ENCODE peak calls at places on chromosomes 3 and 15, in four cellular contexts. X, S, U and A are unnamed samples.

GRCh38 chr3:51539291-51539891 is 872 bp downstream of the RAD54L2 start:
- DNase-seq in X (peak), S (peak), U (no peak), A (no peak)

GRCh38 chr3:169362261-169362660 is 301.3 kb downstream of the MECOM start:
- DNase-seq in X (peak), S (no peak), U (no peak), A (no peak)

GRCh38 chr15:91867581-91868026 is 14.1 kb downstream of the SLCO3A1 start:
- DNase-seq in X (peak), S (peak), U (peak), A (peak)

GRCh38 chr15:101489236-101489632 is 273 bp downstream of the PCSK6 start:
- DNase-seq in X (no peak), S (no peak), U (no peak), A (peak)

GRCh38 chr15:58142827-58143226 is 4.6 kb downstream of the AQP9 start:
- DNase-seq in X (no peak), S (no peak), U (no peak), A (no peak)

GRCh38 chr3:17832021-17832420 is 89.6 kb upstream of the TBC1D5 start:
- DNase-seq in X (no peak), S (no peak), U (no peak), A (no peak)

GRCh38 chr3:141150431-141150830 is 81.2 kb upstream of the PXYLP1 start:
- DNase-seq in X (no peak), S (no peak), U (no peak), A (peak)

GRCh38 chr15:74725241-74725774 is at the start of gene CYP1A1:
- DNase-seq in X (peak), S (no peak), U (no peak), A (no peak)

GRCh38 chr15:50182233-50183013 is 427 bp downstream of the SLC27A2 start:
- DNase-seq in X (peak), S (no peak), U (no peak), A (no peak)

GRCh38 chr15:75339531-75340240 is 3.8 kb downstream of the COMMD4 start:
- DNase-seq in X (no peak), S (no peak), U (no peak), A (no peak)

GRCh38 chr15:95559875-95560394 is 770.6 kb upstream of the NR2F2 start:
- DNase-seq in X (no peak), S (no peak), U (peak), A (no peak)

GRCh38 chr15:44734839-44735481 is 1.4 kb upstream of the TRIM69 start:
- DNase-seq in X (no peak), S (no peak), U (no peak), A (no peak)

GRCh38 chr3:43773273-43774104 is 82.8 kb downstream of the ABHD5 start:
- DNase-seq in X (peak), S (no peak), U (no peak), A (peak)

GRCh38 chr15:42072141-42072685 is 22.1 kb downstream of the PLA2G4D start:
- DNase-seq in X (no peak), S (no peak), U (no peak), A (peak)

GRCh38 chr3:39639344-39640236 is 169.8 kb upstream of the MYRIP start:
- DNase-seq in X (no peak), S (peak), U (no peak), A (no peak)

GRCh38 chr3:125214738-125215137 is 2.2 kb upstream of the SLC12A8 start:
- DNase-seq in X (no peak), S (no peak), U (no peak), A (no peak)

GRCh38 chr3:65195211-65195610 is 507.4 kb upstream of the ADAMTS9 start:
- DNase-seq in X (no peak), S (no peak), U (no peak), A (no peak)

GRCh38 chr3:66080167-66080566 is 41.4 kb upstream of the MAGI1 start:
- DNase-seq in X (no peak), S (no peak), U (no peak), A (no peak)

GRCh38 chr3:193665370-193665989 is 72.5 kb downstream of the OPA1 start:
- DNase-seq in X (no peak), S (no peak), U (no peak), A (no peak)

GRCh38 chr3:13851997-13852637 is 27.8 kb downstream of the WNT7A start:
- DNase-seq in X (no peak), S (no peak), U (no peak), A (no peak)

GRCh38 chr3:69161587-69162196 is 39.3 kb upstream of the LMOD3 start:
- DNase-seq in X (peak), S (no peak), U (peak), A (no peak)

GRCh38 chr15:65832549-65833364 is 36.5 kb upstream of the RAB11A start:
- DNase-seq in X (peak), S (peak), U (peak), A (peak)

GRCh38 chr15:48397841-48398240 is 66.6 kb downstream of the DUT start:
- DNase-seq in X (no peak), S (no peak), U (no peak), A (no peak)

GRCh38 chr3:147924755-147925154 is 515.6 kb downstream of the ZIC1 start:
- DNase-seq in X (no peak), S (no peak), U (no peak), A (no peak)

GRCh38 chr3:196202516-196202970 is 8.7 kb downstream of the ZDHHC19 start:
- DNase-seq in X (peak), S (no peak), U (no peak), A (no peak)

GRCh38 chr3:22951910-22952309 is 251.2 kb upstream of the UBE2E2 start:
- DNase-seq in X (no peak), S (no peak), U (peak), A (no peak)

GRCh38 chr3:184387174-184387714 is 7.4 kb downstream of the CHRD start:
- DNase-seq in X (no peak), S (no peak), U (no peak), A (no peak)

GRCh38 chr3:187086831-187087230 is 52.5 kb downstream of the RPL39L start:
- DNase-seq in X (no peak), S (no peak), U (no peak), A (no peak)

GRCh38 chr3:140186421-140186920 is 251.5 kb downstream of the CLSTN2 start:
- DNase-seq in X (no peak), S (no peak), U (no peak), A (no peak)

GRCh38 chr3:161406594-161407555 is 35.6 kb upstream of the SPTSSB start:
- DNase-seq in X (peak), S (no peak), U (no peak), A (no peak)

GRCh38 chr3:59998040-59998439 is 948.2 kb upstream of the CFAP20DC start:
- DNase-seq in X (no peak), S (no peak), U (no peak), A (no peak)

GRCh38 chr3:47791193-47791855 is 9.6 kb upstream of the SMARCC1 start:
- DNase-seq in X (no peak), S (no peak), U (no peak), A (no peak)

GRCh38 chr15:70627734-70628541 is 135.4 kb downstream of the UACA start:
- DNase-seq in X (no peak), S (no peak), U (no peak), A (no peak)

GRCh38 chr15:70625438-70625837 is 137.9 kb downstream of the UACA start:
- DNase-seq in X (no peak), S (no peak), U (no peak), A (no peak)

GRCh38 chr15:70629735-70630273 is 133.6 kb downstream of the UACA start:
- DNase-seq in X (no peak), S (no peak), U (no peak), A (no peak)

GRCh38 chr15:70627322-70627721 is 136.0 kb downstream of the UACA start:
- DNase-seq in X (no peak), S (no peak), U (no peak), A (no peak)

DNA sequence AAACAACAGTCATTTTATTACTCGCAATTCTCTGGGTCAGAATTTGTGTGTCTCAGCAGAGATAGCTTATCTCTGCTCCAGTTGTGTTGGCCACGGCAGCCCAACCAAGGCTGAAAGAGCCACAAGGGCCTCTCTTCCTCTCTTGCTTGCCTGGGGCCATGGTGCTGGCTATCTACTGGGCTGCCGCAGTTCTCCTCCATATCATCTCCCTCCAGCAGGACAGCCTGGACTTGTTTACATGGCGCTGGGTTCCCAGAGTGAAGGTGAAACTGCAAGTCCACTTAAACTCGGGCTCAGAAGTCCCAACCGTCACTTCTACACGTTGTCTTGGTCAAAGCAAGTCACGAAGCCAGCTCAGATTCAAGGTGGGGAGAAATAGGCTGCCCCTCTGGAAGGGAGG is 134.8 kb downstream of the UACA start:
- DNase-seq in X (no peak), S (no peak), U (no peak), A (no peak)
- H3K27ac ChIP-seq in X (no peak), S (no peak), U (no peak), A (no peak)

GRCh38 chr15:43279496-43279895 is 12.8 kb upstream of the TGM5 start:
- DNase-seq in X (no peak), S (no peak), U (no peak), A (no peak)
- H3K27ac ChIP-seq in X (no peak), S (no peak), U (no peak), A (no peak)

DNA sequence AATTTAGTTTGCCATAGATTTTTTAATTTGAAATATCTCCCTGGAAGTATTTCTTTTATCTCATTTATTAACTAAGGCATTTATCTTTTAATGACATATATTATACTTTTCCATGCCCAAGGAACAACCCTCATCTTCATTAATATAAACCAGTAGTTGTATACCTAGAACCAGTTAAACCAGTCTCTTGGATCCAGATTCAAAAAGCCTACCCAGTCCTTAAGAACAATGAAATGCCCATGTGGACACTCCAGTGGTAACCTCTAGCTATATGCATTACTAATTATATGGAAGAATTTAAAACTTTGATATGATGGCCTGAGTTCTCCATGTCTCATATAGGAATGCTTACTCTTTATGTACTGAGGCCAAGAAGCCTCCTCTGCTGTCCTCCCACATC is 4.8 kb downstream of the SIDT1 start:
- DNase-seq in X (no peak), S (no peak), U (no peak), A (no peak)
- H3K27ac ChIP-seq in X (no peak), S (no peak), U (no peak), A (no peak)

DNA sequence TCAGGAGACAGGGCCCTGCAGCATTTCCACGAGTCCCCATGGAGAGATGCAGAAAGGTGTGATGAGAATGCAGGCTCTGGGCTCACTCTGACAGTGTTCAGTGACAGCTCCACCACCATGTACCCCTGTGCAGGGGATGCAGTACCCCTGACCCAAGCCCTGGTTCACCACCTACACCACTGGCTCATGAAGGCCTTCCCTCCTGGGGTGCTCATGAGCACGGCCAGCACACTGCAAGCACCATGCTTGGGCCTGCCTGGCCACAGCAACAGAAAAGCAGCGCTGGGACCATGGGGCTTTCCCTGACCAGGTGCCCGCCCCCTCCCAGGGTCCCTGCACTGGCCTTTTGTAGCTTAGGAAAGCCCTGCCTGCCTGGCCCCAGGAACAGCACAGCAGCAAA is 6.2 kb downstream of the CXCR6 start:
- DNase-seq in X (no peak), S (no peak), U (no peak), A (peak)
- H3K27ac ChIP-seq in X (peak), S (peak), U (peak), A (peak)

DNA sequence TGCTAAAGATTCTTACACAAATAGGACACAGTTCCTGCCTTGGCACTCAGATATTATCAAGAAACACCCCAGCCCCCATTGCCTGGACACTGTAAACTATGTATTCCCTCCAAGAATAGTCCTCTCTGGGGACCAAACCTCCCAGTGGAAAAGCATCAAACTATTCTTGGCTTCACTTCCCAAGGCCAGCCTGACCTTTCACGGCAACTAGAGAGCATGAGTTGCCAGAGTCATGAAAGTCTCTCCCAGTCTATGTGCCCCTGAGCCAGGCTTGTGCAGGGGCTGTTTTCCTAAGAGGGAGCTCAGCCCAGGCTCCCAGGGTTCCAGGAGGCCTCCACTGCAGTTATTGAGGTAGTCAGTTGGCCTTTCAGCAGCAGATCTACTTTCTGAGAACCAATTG is 251.9 kb upstream of the TGFBR2 start:
- DNase-seq in X (no peak), S (no peak), U (peak), A (peak)
- H3K27ac ChIP-seq in X (peak), S (peak), U (peak), A (peak)

DNA sequence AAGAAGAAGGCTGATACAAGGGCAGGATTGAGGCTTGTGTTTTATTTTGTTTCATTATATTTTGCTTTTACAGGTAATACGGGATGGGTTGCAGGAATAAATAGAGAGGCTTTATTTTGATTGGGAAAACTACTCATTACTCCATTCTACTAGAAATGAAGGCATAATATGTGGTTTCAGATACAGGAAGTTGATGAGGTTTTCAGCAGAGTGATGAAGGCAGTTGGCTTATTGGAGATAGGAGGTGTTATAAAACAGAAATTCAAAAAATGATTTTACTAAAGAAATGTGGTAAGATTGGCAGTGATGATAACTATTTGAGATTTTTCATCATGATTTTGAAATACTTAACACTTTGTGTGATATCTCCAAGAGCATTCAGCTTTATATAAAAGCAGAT is 1445.8 kb upstream of the CADM2 start:
- DNase-seq in X (no peak), S (no peak), U (no peak), A (no peak)
- H3K27ac ChIP-seq in X (no peak), S (no peak), U (no peak), A (no peak)

GRCh38 chr3:63927623-63928280 is 15.6 kb upstream of the SCAANT1 start:
- DNase-seq in X (no peak), S (no peak), U (no peak), A (no peak)
- H3K27ac ChIP-seq in X (no peak), S (no peak), U (no peak), A (peak)

GRCh38 chr3:150543531-150543930 is 2.8 kb downstream of the SERP1 start:
- DNase-seq in X (no peak), S (no peak), U (no peak), A (no peak)

GRCh38 chr3:150543128-150543527 is 3.2 kb downstream of the SERP1 start:
- DNase-seq in X (no peak), S (no peak), U (no peak), A (no peak)

GRCh38 chr3:150544726-150545125 is 1.6 kb downstream of the SERP1 start:
- DNase-seq in X (no peak), S (no peak), U (no peak), A (no peak)

GRCh38 chr3:150545419-150546225 is 674 bp downstream of the SERP1 start:
- DNase-seq in X (peak), S (peak), U (no peak), A (no peak)

GRCh38 chr3:150544040-150544439 is 2.3 kb downstream of the SERP1 start:
- DNase-seq in X (no peak), S (no peak), U (no peak), A (no peak)
- H3K27ac ChIP-seq in X (no peak), S (no peak), U (no peak), A (no peak)

GRCh38 chr15:64772488-64772887 is 2.9 kb downstream of the RBPMS2 start:
- DNase-seq in X (no peak), S (no peak), U (no peak), A (no peak)
- H3K27ac ChIP-seq in X (no peak), S (no peak), U (no peak), A (peak)